ENCODE peak calls at places on chromosome 18, in eight cellular contexts. T is lower lobe of right lung; Z is DND-41; U is neural progenitor cell; L is sigmoid colon; C is pancreas; R is CD4-positive, alpha-beta memory T cell; G is cardiac muscle cell. Q is an unnamed sample. For H3K36me3, the result is how much of the 10 kb centered on the place peaks cover.

GRCh38 chr18:12015697-12016062 is 34.4 kb downstream of the IMPA2 start:
- DNase-seq in T (peak), Z (no peak), U (no peak), L (peak), C (peak), R (no peak), G (peak), Q (no peak)

GRCh38 chr18:70288851-70289328 is at the start of gene SOCS6:
- DNase-seq in T (peak), Z (no peak), U (peak), L (peak), C (peak), R (peak), G (peak), Q (no peak)

GRCh38 chr18:11541179-11541578 is 68.2 kb upstream of the SLC35G4 start:
- DNase-seq in T (no peak), Z (no peak), U (no peak), L (no peak), C (no peak), R (no peak), G (peak), Q (no peak)

GRCh38 chr18:64966667-64967066 is 784.1 kb upstream of the CDH7 start:
- DNase-seq in T (no peak), Z (no peak), U (peak), L (no peak), C (no peak), R (no peak), G (no peak), Q (no peak)

GRCh38 chr18:32624182-32624723 is 148.6 kb downstream of the KLHL14 start:
- DNase-seq in T (no peak), Z (no peak), U (no peak), L (no peak), C (no peak), R (no peak), G (no peak), Q (no peak)

GRCh38 chr18:45398448-45398847 is 216.8 kb upstream of the SLC14A2 start:
- DNase-seq in T (no peak), Z (no peak), U (no peak), L (no peak), C (no peak), R (no peak), G (no peak), Q (no peak)

GRCh38 chr18:73879771-73880170 is 267.9 kb downstream of the FBXO15 start:
- DNase-seq in T (no peak), Z (no peak), U (no peak), L (no peak), C (no peak), R (no peak), G (peak), Q (peak)

GRCh38 chr18:40832362-40832761 is 1122.7 kb upstream of the PIK3C3 start:
- DNase-seq in T (no peak), Z (no peak), U (no peak), L (no peak), C (no peak), R (no peak), G (peak), Q (no peak)

GRCh38 chr18:2281523-2282199 is 289.6 kb downstream of the METTL4 start:
- DNase-seq in T (no peak), Z (no peak), U (no peak), L (no peak), C (no peak), R (no peak), G (no peak), Q (no peak)

GRCh38 chr18:46098616-46098933 is 479 bp upstream of the ATP5F1A start:
- DNase-seq in T (no peak), Z (no peak), U (no peak), L (no peak), C (no peak), R (no peak), G (no peak), Q (no peak)

GRCh38 chr18:13455960-13456471 is 237.5 kb downstream of the LDLRAD4 start:
- DNase-seq in T (no peak), Z (peak), U (no peak), L (no peak), C (no peak), R (peak), G (no peak), Q (no peak)

GRCh38 chr18:3262234-3263171 is 570 bp downstream of the MYL12B start:
- DNase-seq in T (no peak), Z (peak), U (no peak), L (no peak), C (no peak), R (no peak), G (peak), Q (no peak)

GRCh38 chr18:59834267-59834666 is 65.5 kb upstream of the PMAIP1 start:
- DNase-seq in T (no peak), Z (no peak), U (no peak), L (peak), C (no peak), R (no peak), G (no peak), Q (no peak)

GRCh38 chr18:67354091-67354490 is 162.4 kb downstream of the DSEL start:
- DNase-seq in T (no peak), Z (no peak), U (no peak), L (no peak), C (no peak), R (no peak), G (no peak), Q (no peak)

GRCh38 chr18:62486290-62486964 is 36.4 kb upstream of the ZCCHC2 start:
- DNase-seq in T (no peak), Z (no peak), U (no peak), L (no peak), C (peak), R (no peak), G (peak), Q (peak)

GRCh38 chr18:32189723-32190591 is at the start of gene MEP1B:
- DNase-seq in T (no peak), Z (no peak), U (no peak), L (no peak), C (no peak), R (no peak), G (no peak), Q (no peak)

GRCh38 chr18:323253-323622 is 55.4 kb upstream of the THOC1 start:
- DNase-seq in T (no peak), Z (no peak), U (no peak), L (no peak), C (no peak), R (no peak), G (peak), Q (peak)

GRCh38 chr18:77234504-77235365 is 14.9 kb upstream of the GALR1 start:
- DNase-seq in T (no peak), Z (no peak), U (no peak), L (no peak), C (no peak), R (no peak), G (no peak), Q (no peak)

GRCh38 chr18:30765247-30765646 is 277.3 kb downstream of the DSC3 start:
- DNase-seq in T (no peak), Z (no peak), U (no peak), L (no peak), C (no peak), R (no peak), G (no peak), Q (no peak)

GRCh38 chr18:50011813-50012445 is 183.0 kb downstream of the MYO5B start:
- DNase-seq in T (no peak), Z (no peak), U (no peak), L (no peak), C (no peak), R (no peak), G (peak), Q (peak)

GRCh38 chr18:34528177-34528576 is 181.9 kb upstream of the DTNA start:
- DNase-seq in T (no peak), Z (no peak), U (no peak), L (no peak), C (no peak), R (no peak), G (no peak), Q (no peak)

GRCh38 chr18:40250218-40250617 is 1704.8 kb upstream of the PIK3C3 start:
- DNase-seq in T (no peak), Z (no peak), U (no peak), L (no peak), C (no peak), R (no peak), G (no peak), Q (no peak)

GRCh38 chr18:6405237-6406074 is 9.3 kb downstream of the L3MBTL4 start:
- DNase-seq in T (no peak), Z (no peak), U (peak), L (no peak), C (no peak), R (no peak), G (peak), Q (peak)

GRCh38 chr18:11005528-11005927 is 143.8 kb downstream of the PIEZO2 start:
- DNase-seq in T (no peak), Z (no peak), U (peak), L (peak), C (peak), R (no peak), G (peak), Q (peak)

GRCh38 chr18:61852496-61852895 is 40.3 kb downstream of the RNF152 start:
- DNase-seq in T (no peak), Z (no peak), U (no peak), L (no peak), C (no peak), R (no peak), G (no peak), Q (no peak)

GRCh38 chr18:21257383-21257782 is 15.4 kb downstream of the GREB1L start:
- DNase-seq in T (no peak), Z (no peak), U (no peak), L (no peak), C (no peak), R (no peak), G (peak), Q (no peak)

GRCh38 chr18:26506012-26506411 is 42.3 kb downstream of the KCTD1 start:
- DNase-seq in T (no peak), Z (no peak), U (no peak), L (no peak), C (no peak), R (no peak), G (no peak), Q (no peak)

GRCh38 chr18:2087877-2088673 is 483.2 kb downstream of the METTL4 start:
- DNase-seq in T (no peak), Z (no peak), U (no peak), L (peak), C (no peak), R (no peak), G (peak), Q (no peak)

DNA sequence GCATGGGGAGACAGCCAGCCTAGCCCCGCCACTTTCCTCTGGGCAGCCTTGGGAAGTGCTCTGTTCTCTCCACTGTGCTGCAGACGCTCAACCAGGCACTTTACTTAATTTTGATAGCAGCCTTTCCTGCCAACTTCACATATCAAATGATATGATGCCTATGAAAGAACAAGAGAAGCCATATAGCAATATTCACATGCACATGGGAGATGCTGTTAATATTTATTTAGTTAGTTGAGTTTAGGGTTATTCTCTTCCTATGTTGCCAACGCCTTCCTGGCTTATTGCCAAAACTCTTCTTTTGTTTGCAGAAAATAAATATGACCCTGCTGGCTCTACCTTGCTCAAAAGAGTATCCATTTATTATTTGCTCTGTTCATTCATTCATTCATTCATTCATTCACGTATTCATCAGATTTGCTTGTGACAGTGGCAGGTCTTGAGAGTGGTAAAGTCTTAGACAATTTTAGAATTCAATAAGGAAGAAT is 99.3 kb downstream of the GATA6 start:
- DNase-seq in T (no peak), Z (no peak), U (no peak), L (no peak), C (no peak), R (no peak), G (no peak), Q (no peak)
- H3K4me3 ChIP-seq in T (no peak), Z (no peak), U (no peak), L (no peak), C (no peak), R (no peak), G (no peak), Q (no peak)

GRCh38 chr18:41992698-41993097 is 37.7 kb downstream of the PIK3C3 start:
- DNase-seq in T (no peak), Z (no peak), U (no peak), L (no peak), C (no peak), R (no peak), G (no peak), Q (no peak)
- H3K36me3 ChIP-seq in T (half or more), Z (half or more), U (under half), L (under half), C (under half), R (under half), G (under half), Q (under half)

GRCh38 chr18:75218524-75218923 is 7.9 kb downstream of the TSHZ1 start:
- DNase-seq in T (no peak), Z (no peak), U (no peak), L (no peak), C (no peak), R (no peak), G (no peak), Q (no peak)
- H3K4me3 ChIP-seq in T (no peak), Z (no peak), U (no peak), L (no peak), C (no peak), R (no peak), G (no peak), Q (no peak)

DNA sequence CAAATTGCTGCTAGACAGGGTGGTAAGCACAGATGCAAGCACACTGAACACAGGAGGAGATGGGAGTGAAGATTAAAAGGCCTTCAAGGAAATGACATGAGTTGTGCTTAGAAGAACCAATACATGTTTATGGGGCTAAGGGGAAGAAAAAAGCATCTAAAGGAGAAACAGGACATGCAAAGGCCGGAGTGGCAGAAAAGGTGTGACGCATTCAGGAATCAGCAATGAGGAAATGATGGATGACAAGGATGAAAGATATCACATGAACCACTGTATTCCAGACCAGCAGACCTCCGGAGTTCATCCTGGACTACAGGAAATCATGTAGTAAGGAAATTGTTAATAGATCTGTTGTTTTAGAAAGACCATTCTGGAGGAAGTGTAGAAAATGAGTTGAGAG is 42.8 kb downstream of the PPP4R1 start:
- DNase-seq in T (no peak), Z (no peak), U (no peak), L (no peak), C (no peak), R (no peak), G (no peak), Q (no peak)
- H3K36me3 ChIP-seq in T (half or more), Z (half or more), U (under half), L (under half), C (under half), R (under half), G (half or more), Q (under half)

GRCh38 chr18:27608174-27608573 is 423.1 kb upstream of the CHST9 start:
- DNase-seq in T (no peak), Z (no peak), U (no peak), L (no peak), C (no peak), R (no peak), G (no peak), Q (no peak)
- H3K4me3 ChIP-seq in T (no peak), Z (no peak), U (no peak), L (no peak), C (no peak), R (no peak), G (no peak), Q (no peak)

GRCh38 chr18:25279556-25279955 is 72.4 kb downstream of the ZNF521 start:
- DNase-seq in T (no peak), Z (no peak), U (no peak), L (no peak), C (no peak), R (no peak), G (no peak), Q (no peak)
- H3K36me3 ChIP-seq in T (under half), Z (under half), U (under half), L (under half), C (under half), R (under half), G (under half), Q (under half)

Q was measured in brain microvascular endothelial cell.